ENCODE peak calls at places on chromosomes 13 and 19, in ten cellular contexts. J is SK-N-MC; L is psoas muscle; C is left ventricle myocardium inferior; E is CD8-positive, alpha-beta T cell; D is breast epithelium; F is tibial nerve; Y is MM.1S; K is fibroblast of lung; X is body of pancreas. H is an unnamed sample. For H3K9me3, the result is how much of the 10 kb centered on the place peaks cover.

GRCh38 chr13:75452564-75452963 is 29.4 kb downstream of the TBC1D4 start:
- DNase-seq in J (no peak), L (no peak), C (no peak), E (no peak), D (no peak), F (no peak), Y (no peak), K (peak), X (no peak), H (no peak)

GRCh38 chr13:73465629-73465974 is 406.8 kb downstream of the KLF5 start:
- DNase-seq in J (no peak), L (no peak), C (no peak), E (no peak), D (no peak), F (no peak), Y (no peak), K (peak), X (no peak), H (peak)

GRCh38 chr19:3061214-3062161 is 807 bp downstream of the TLE5 start:
- DNase-seq in J (no peak), L (peak), C (peak), E (peak), D (no peak), F (no peak), Y (no peak), K (peak), X (no peak), H (peak)

GRCh38 chr13:96229356-96229755 is 139.4 kb downstream of the HS6ST3 start:
- DNase-seq in J (no peak), L (no peak), C (no peak), E (no peak), D (no peak), F (no peak), Y (peak), K (no peak), X (no peak), H (peak)

GRCh38 chr19:4586691-4587090 is 27.2 kb upstream of the SEMA6B start:
- DNase-seq in J (no peak), L (no peak), C (no peak), E (no peak), D (no peak), F (no peak), Y (no peak), K (no peak), X (no peak), H (no peak)

GRCh38 chr19:7007859-7008258 is 13.4 kb downstream of the MBD3L2B start:
- DNase-seq in J (no peak), L (no peak), C (no peak), E (no peak), D (no peak), F (no peak), Y (no peak), K (no peak), X (no peak), H (no peak)

GRCh38 chr13:51590966-51591627 is 6.8 kb downstream of the WDFY2 start:
- DNase-seq in J (peak), L (no peak), C (no peak), E (no peak), D (no peak), F (peak), Y (no peak), K (peak), X (peak), H (no peak)

GRCh38 chr13:42574435-42575311 is 721 bp downstream of the TNFSF11 start:
- DNase-seq in J (no peak), L (no peak), C (no peak), E (peak), D (no peak), F (no peak), Y (no peak), K (no peak), X (no peak), H (no peak)

GRCh38 chr13:22372261-22372660 is 701.4 kb downstream of the FGF9 start:
- DNase-seq in J (no peak), L (no peak), C (no peak), E (no peak), D (no peak), F (no peak), Y (no peak), K (no peak), X (no peak), H (no peak)

GRCh38 chr13:22369840-22370239 is 699.0 kb downstream of the FGF9 start:
- DNase-seq in J (no peak), L (no peak), C (no peak), E (no peak), D (no peak), F (no peak), Y (no peak), K (no peak), X (no peak), H (no peak)

DNA sequence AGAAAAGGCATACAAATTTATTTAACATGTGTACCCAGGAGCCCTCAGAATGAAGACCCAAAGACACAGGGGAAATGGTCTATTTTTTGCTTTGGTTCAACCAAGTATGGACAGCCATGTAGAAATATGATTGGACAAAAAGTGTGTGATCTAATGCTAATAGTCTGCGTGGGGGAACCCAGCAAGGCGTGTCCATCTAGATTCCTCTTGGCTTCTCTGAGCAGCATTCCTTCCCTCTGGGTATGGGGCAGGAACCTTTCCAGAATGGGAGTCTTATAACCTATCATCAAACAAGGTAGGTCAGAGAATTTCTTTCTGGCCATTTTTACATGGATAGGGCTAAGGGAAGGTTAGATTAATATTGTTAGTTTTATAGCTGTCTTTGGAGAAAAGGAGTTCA is 698.2 kb downstream of the FGF9 start:
- DNase-seq in J (no peak), L (no peak), C (no peak), E (no peak), D (no peak), F (no peak), Y (no peak), K (no peak), X (no peak), H (no peak)
- H3K9me3 ChIP-seq in J (under half), L (under half), C (under half), E (under half), D (under half), F (under half), Y (under half), K (under half), X (under half), H (under half)

DNA sequence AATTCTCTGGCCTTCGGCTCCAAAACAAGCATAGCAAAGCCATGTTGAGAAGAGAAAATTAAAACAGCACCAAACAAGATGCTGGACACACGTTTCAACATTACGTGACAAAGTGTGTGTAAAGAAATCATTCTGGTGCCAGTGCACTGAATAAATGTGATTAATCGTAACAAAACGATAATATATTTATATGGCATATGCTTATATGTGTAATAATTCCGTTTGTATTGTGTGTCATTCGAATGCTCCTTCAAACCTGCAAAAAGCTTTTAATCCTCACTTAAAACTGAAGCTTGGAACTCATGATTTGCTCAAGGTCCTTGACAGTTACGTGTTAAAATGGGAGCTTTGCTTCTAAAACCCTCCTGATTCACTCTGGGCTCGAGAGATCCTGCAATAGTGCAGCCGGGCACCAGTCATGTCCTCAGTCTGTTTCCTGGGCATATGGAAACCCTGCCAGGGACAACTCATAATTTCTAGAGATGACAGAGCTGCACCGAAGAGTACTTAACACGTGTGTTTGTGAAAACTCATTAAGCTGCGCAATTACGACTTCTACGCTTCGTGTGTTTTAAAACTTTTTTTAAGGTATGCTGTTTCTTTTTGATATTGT is 731 bp upstream of the AKAP8L start:
- DNase-seq in J (no peak), L (no peak), C (no peak), E (no peak), D (no peak), F (no peak), Y (no peak), K (no peak), X (no peak), H (no peak)
- H3K4me3 ChIP-seq in J (peak), L (peak), C (peak), E (no peak), D (peak), F (peak), Y (peak), K (peak), X (no peak), H (peak)

GRCh38 chr13:19185086-19185864 is 3.7 kb upstream of the TUBA3C start:
- DNase-seq in J (no peak), L (no peak), C (no peak), E (no peak), D (peak), F (no peak), Y (no peak), K (no peak), X (no peak), H (no peak)
- H3K9me3 ChIP-seq in J (under half), L (under half), C (under half), E (under half), D (under half), F (under half), Y (under half), K (under half), X (under half), H (under half)

GRCh38 chr19:51065221-51065960 is 499 bp upstream of the KLK13 start:
- DNase-seq in J (no peak), L (no peak), C (no peak), E (no peak), D (no peak), F (no peak), Y (no peak), K (no peak), X (no peak), H (no peak)
- H3K4me3 ChIP-seq in J (no peak), L (no peak), C (peak), E (peak), D (no peak), F (no peak), Y (no peak), K (no peak), X (no peak), H (no peak)

DNA sequence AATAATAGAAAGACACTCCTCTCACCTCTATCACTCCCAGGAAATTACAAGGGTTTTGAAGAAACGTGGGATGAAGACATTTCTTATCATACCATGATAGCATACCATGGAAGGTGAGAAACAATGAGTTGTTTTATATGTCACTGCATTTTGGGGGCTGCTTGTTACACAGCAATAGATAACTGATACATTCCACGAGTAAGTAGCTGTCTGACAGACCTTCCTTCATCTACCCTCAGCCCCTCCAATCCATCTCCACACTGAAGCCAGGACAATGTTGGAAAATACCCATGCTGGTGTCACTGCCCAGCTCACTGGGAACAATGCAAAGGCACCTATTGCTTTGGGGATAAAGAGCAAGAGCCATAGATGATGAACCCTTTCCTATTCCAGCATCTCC is 68.9 kb upstream of the USP29 start:
- DNase-seq in J (no peak), L (no peak), C (no peak), E (no peak), D (no peak), F (no peak), Y (no peak), K (no peak), X (no peak), H (no peak)
- H3K9me3 ChIP-seq in J (under half), L (under half), C (under half), E (under half), D (under half), F (half or more), Y (under half), K (under half), X (under half), H (under half)

DNA sequence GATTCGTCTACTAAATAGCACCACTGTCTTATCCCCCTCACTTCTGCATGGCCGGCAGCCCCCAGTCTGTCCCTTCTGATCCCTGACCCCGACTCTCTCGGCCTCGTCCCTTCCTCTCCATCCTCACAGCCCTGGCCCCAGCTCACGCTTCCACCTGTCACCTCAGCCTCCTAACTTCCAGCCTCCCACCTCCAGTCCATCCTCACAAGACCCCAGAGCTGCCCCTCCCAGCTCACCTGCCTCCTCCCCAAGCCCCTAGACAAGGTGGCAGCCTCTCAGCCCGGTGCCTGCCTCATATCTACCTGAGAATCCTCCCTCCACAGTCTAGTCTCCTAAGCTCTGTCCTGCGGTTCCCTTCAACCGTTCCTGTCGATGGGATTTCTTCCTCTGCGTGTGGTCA is 10.0 kb downstream of the KCNC3 start:
- DNase-seq in J (no peak), L (no peak), C (no peak), E (no peak), D (no peak), F (no peak), Y (no peak), K (no peak), X (no peak), H (no peak)
- H3K4me3 ChIP-seq in J (no peak), L (no peak), C (no peak), E (no peak), D (no peak), F (no peak), Y (no peak), K (no peak), X (no peak), H (no peak)

GRCh38 chr19:38989066-38989605 is 13.6 kb upstream of the FBXO17 start:
- DNase-seq in J (no peak), L (no peak), C (no peak), E (no peak), D (peak), F (no peak), Y (no peak), K (peak), X (no peak), H (no peak)

GRCh38 chr19:38990949-38991697 is 15.6 kb upstream of the FBXO17 start:
- DNase-seq in J (no peak), L (peak), C (no peak), E (no peak), D (no peak), F (peak), Y (no peak), K (no peak), X (no peak), H (no peak)

GRCh38 chr19:38993271-38993670 is 17.7 kb upstream of the FBXO17 start:
- DNase-seq in J (no peak), L (no peak), C (no peak), E (no peak), D (no peak), F (no peak), Y (no peak), K (peak), X (no peak), H (peak)

GRCh38 chr19:38985262-38985661 is 9.7 kb upstream of the FBXO17 start:
- DNase-seq in J (no peak), L (no peak), C (no peak), E (no peak), D (no peak), F (no peak), Y (no peak), K (no peak), X (no peak), H (no peak)

DNA sequence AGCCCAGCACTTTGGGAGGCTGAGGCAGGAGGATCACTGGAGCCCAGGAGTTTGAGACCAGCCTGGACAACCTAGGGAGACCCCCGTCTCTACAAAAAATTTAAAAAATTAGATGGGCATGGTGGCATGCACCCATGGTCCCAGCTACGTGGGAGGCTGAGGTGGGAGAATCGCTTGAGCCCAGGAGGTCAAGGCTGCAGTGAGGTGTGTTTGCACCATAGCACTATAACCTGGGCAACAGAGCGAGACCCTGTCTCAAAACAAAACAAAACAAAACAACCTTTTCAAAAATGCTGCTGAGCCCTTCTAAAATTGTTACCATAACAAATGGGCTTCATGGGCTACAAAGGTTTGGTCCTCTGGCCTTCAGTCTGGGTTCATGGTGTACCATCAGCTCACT is 13.1 kb upstream of the FBXO17 start:
- DNase-seq in J (no peak), L (no peak), C (no peak), E (no peak), D (no peak), F (no peak), Y (no peak), K (no peak), X (no peak), H (no peak)
- H3K9me3 ChIP-seq in J (under half), L (under half), C (under half), E (under half), D (under half), F (under half), Y (under half), K (under half), X (under half), H (under half)

GRCh38 chr13:39957868-39958676 is 302.6 kb downstream of the COG6 start:
- DNase-seq in J (no peak), L (no peak), C (no peak), E (no peak), D (no peak), F (no peak), Y (peak), K (no peak), X (no peak), H (peak)
- H3K4me3 ChIP-seq in J (no peak), L (no peak), C (no peak), E (peak), D (no peak), F (peak), Y (no peak), K (no peak), X (no peak), H (no peak)

DNA sequence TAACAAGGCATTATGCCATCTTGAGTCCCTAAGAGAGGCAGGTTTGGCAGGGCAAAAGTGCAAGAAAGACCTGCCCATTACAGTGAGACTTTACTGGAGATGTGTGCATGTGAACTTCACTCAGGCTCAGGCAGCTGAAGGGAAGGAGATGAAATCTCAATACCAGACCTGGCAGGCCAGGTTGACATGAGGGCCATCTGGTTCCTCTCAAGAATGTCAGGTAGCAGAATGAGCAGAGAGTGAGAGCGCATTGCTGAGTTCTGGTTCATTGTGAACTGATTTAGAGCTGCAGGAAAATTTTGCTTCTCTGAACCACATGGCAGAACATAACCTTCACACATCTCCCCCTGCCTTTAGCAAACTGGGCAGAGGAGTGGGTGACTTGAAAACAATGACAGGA is 406.3 kb downstream of the GPC5 start:
- DNase-seq in J (no peak), L (no peak), C (no peak), E (no peak), D (no peak), F (no peak), Y (no peak), K (no peak), X (no peak), H (no peak)
- H3K9me3 ChIP-seq in J (under half), L (under half), C (under half), E (under half), D (under half), F (under half), Y (under half), K (under half), X (under half), H (under half)

GRCh38 chr19:44258835-44259413 is 762 bp upstream of the ZNF233 start:
- DNase-seq in J (no peak), L (no peak), C (no peak), E (no peak), D (no peak), F (no peak), Y (no peak), K (no peak), X (no peak), H (no peak)

GRCh38 chr19:44260695-44261446 is 1.2 kb downstream of the ZNF233 start:
- DNase-seq in J (no peak), L (no peak), C (no peak), E (no peak), D (no peak), F (no peak), Y (no peak), K (no peak), X (no peak), H (no peak)

GRCh38 chr19:44255705-44256411 is 3.8 kb upstream of the ZNF233 start:
- DNase-seq in J (no peak), L (no peak), C (no peak), E (no peak), D (no peak), F (no peak), Y (no peak), K (no peak), X (no peak), H (no peak)

GRCh38 chr19:44258139-44258538 is 1.5 kb upstream of the ZNF233 start:
- DNase-seq in J (no peak), L (no peak), C (no peak), E (no peak), D (no peak), F (no peak), Y (no peak), K (no peak), X (no peak), H (no peak)

DNA sequence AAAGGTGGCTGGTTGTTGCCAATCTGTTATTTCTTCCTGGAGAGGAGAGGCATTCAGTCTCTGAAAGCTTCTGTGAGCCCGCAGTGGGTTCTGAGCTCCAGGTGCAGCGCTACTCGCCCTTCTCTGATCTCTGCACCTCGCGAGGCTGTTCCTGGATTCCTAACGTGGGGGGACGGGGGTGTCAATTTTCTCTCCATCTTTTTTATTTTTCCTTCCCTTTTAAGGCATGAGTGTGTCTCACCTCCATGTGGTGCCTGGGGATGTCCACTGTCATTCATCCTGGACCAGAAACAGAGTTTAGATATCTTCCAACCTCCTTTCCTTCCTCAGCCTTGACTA is 626 bp downstream of the ZNF233 start:
- DNase-seq in J (no peak), L (no peak), C (no peak), E (no peak), D (no peak), F (no peak), Y (peak), K (no peak), X (no peak), H (peak)
- H3K4me3 ChIP-seq in J (no peak), L (peak), C (peak), E (no peak), D (no peak), F (peak), Y (peak), K (peak), X (no peak), H (peak)

H was measured in small intestine.